ENCODE peak calls at places on chromosomes 11 and 22, in four cellular contexts. A is sciatic nerve; U is cardiac fibroblast; L is stimulated activated CD4-positive, alpha-beta T cell treated with anti-CD3 and anti-CD28 coated beads, Interleukin-12 subunit alpha, Interleukin-12 subunit beta, amount 100 ng/mL, for 24 hours. S is an unnamed sample.

GRCh38 chr11:119673389-119674336 is 55.3 kb downstream of the NECTIN1 start:
- DNase-seq in A (no peak), U (no peak), L (no peak), S (no peak)

GRCh38 chr11:110430267-110431211 is 791 bp downstream of the FDX1 start:
- DNase-seq in A (peak; percentile 67), U (peak; percentile 62), L (no peak), S (peak; percentile 16)

GRCh38 chr11:623999-624704 is 603 bp downstream of the CDHR5 start:
- DNase-seq in A (no peak), U (no peak), L (no peak), S (peak; percentile 64)

GRCh38 chr11:125348704-125349635 is 147.1 kb downstream of the FEZ1 start:
- DNase-seq in A (peak; percentile 85), U (peak; percentile 45), L (no peak), S (peak; percentile 34)

GRCh38 chr22:37733625-37734401 is 37.0 kb downstream of the TRIOBP start:
- DNase-seq in A (no peak), U (no peak), L (no peak), S (no peak)

GRCh38 chr11:88051386-88051785 is 123.9 kb downstream of the RAB38 start:
- DNase-seq in A (no peak), U (peak; percentile 58), L (no peak), S (no peak)

GRCh38 chr11:8100605-8101004 is 19.6 kb downstream of the TUB start:
- DNase-seq in A (no peak), U (no peak), L (no peak), S (peak; percentile 3)

GRCh38 chr11:73269353-73270088 is 2.6 kb upstream of the P2RY6 start:
- DNase-seq in A (peak; percentile 34), U (no peak), L (no peak), S (no peak)

GRCh38 chr11:122095950-122096942 is 19.8 kb downstream of the BLID start:
- DNase-seq in A (no peak), U (peak; percentile 63), L (no peak), S (no peak)

GRCh38 chr11:128095459-128096096 is 491.8 kb downstream of the ETS1 start:
- DNase-seq in A (no peak), U (peak; percentile 95), L (no peak), S (no peak)

GRCh38 chr22:29580200-29580810 is 608 bp downstream of the NIPSNAP1 start:
- DNase-seq in A (no peak), U (no peak), L (no peak), S (no peak)

GRCh38 chr22:39242809-39243442 is 1.9 kb downstream of the PDGFB start:
- DNase-seq in A (no peak), U (peak; percentile 33), L (no peak), S (peak; percentile 60)

GRCh38 chr22:29298641-29299040 is 7.8 kb upstream of the GAS2L1 start:
- DNase-seq in A (no peak), U (no peak), L (no peak), S (no peak)

GRCh38 chr11:104898685-104899013 is 389 bp upstream of the CASP12 start:
- DNase-seq in A (no peak), U (peak; percentile 22), L (no peak), S (no peak)

GRCh38 chr11:108873938-108874337 is 209.1 kb downstream of the DDX10 start:
- DNase-seq in A (no peak), U (peak; percentile 74), L (no peak), S (no peak)

GRCh38 chr22:21444701-21445436 is 22.3 kb upstream of the TMEM191C start:
- DNase-seq in A (peak; percentile 47), U (no peak), L (no peak), S (peak; percentile 6)

GRCh38 chr11:56122073-56122472 is at the start of gene OR8H3:
- DNase-seq in A (no peak), U (no peak), L (no peak), S (no peak)

GRCh38 chr22:46738961-46739870 is 1.2 kb upstream of the CERK start:
- DNase-seq in A (no peak), U (peak; percentile 80), L (no peak), S (no peak)

GRCh38 chr11:1622076-1622475 is at the start of gene KRTAP5-4:
- DNase-seq in A (no peak), U (no peak), L (no peak), S (peak; percentile 56)

GRCh38 chr22:43883012-43883661 is 8.7 kb downstream of the PNPLA5 start:
- DNase-seq in A (peak; percentile 53), U (peak; percentile 85), L (no peak), S (peak; percentile 46)

GRCh38 chr22:17862646-17863181 is 88.4 kb upstream of the BID start:
- DNase-seq in A (no peak), U (no peak), L (no peak), S (no peak)